ENCODE peak calls at places on chromosomes 13 and 19, in nine cellular contexts. One of them, this sample, is unnamed.

GRCh38 chr13:76016799-76017198 is 380.7 kb downstream of the LMO7 start:
- DNase-seq in mucosa of descending colon: no peak
- DNase-seq in fibroblast of mammary gland: peak
- DNase-seq in left lung: no peak
- DNase-seq in fibroblast of pulmonary artery: peak
- DNase-seq in transverse colon: peak
- DNase-seq in cardiac fibroblast: peak
- DNase-seq in AG09309: no peak
- DNase-seq in IMR-90: peak
- DNase-seq in this sample: peak

GRCh38 chr13:113876341-113877148 is 12.7 kb upstream of the GAS6 start:
- DNase-seq in mucosa of descending colon: no peak
- DNase-seq in fibroblast of mammary gland: no peak
- DNase-seq in left lung: no peak
- DNase-seq in fibroblast of pulmonary artery: no peak
- DNase-seq in transverse colon: no peak
- DNase-seq in cardiac fibroblast: no peak
- DNase-seq in AG09309: no peak
- DNase-seq in IMR-90: no peak
- DNase-seq in this sample: no peak

GRCh38 chr19:2733930-2734588 is 5.8 kb downstream of the SLC39A3 start:
- DNase-seq in mucosa of descending colon: no peak
- DNase-seq in fibroblast of mammary gland: peak
- DNase-seq in left lung: no peak
- DNase-seq in fibroblast of pulmonary artery: no peak
- DNase-seq in transverse colon: peak
- DNase-seq in cardiac fibroblast: no peak
- DNase-seq in AG09309: no peak
- DNase-seq in IMR-90: no peak
- DNase-seq in this sample: no peak

GRCh38 chr13:113650275-113650674 is 7.7 kb downstream of the ATP4B start:
- DNase-seq in mucosa of descending colon: peak
- DNase-seq in fibroblast of mammary gland: no peak
- DNase-seq in left lung: peak
- DNase-seq in fibroblast of pulmonary artery: no peak
- DNase-seq in transverse colon: peak
- DNase-seq in cardiac fibroblast: no peak
- DNase-seq in AG09309: no peak
- DNase-seq in IMR-90: no peak
- DNase-seq in this sample: no peak

GRCh38 chr13:66501187-66501586 is 728.9 kb downstream of the PCDH9 start:
- DNase-seq in mucosa of descending colon: no peak
- DNase-seq in fibroblast of mammary gland: peak
- DNase-seq in left lung: no peak
- DNase-seq in fibroblast of pulmonary artery: peak
- DNase-seq in transverse colon: no peak
- DNase-seq in cardiac fibroblast: peak
- DNase-seq in AG09309: no peak
- DNase-seq in IMR-90: peak
- DNase-seq in this sample: peak

GRCh38 chr19:44925114-44925891 is 10.9 kb downstream of the APOC1 start:
- DNase-seq in mucosa of descending colon: peak
- DNase-seq in fibroblast of mammary gland: peak
- DNase-seq in left lung: peak
- DNase-seq in fibroblast of pulmonary artery: peak
- DNase-seq in transverse colon: peak
- DNase-seq in cardiac fibroblast: peak
- DNase-seq in AG09309: peak
- DNase-seq in IMR-90: peak
- DNase-seq in this sample: peak

GRCh38 chr19:416416-416815 is 7.5 kb upstream of the C2CD4C start:
- DNase-seq in mucosa of descending colon: peak
- DNase-seq in fibroblast of mammary gland: no peak
- DNase-seq in left lung: no peak
- DNase-seq in fibroblast of pulmonary artery: no peak
- DNase-seq in transverse colon: no peak
- DNase-seq in cardiac fibroblast: no peak
- DNase-seq in AG09309: no peak
- DNase-seq in IMR-90: no peak
- DNase-seq in this sample: no peak

GRCh38 chr13:77386880-77387606 is 60.1 kb upstream of the MYCBP2 start:
- DNase-seq in mucosa of descending colon: no peak
- DNase-seq in fibroblast of mammary gland: peak
- DNase-seq in left lung: no peak
- DNase-seq in fibroblast of pulmonary artery: peak
- DNase-seq in transverse colon: no peak
- DNase-seq in cardiac fibroblast: peak
- DNase-seq in AG09309: peak
- DNase-seq in IMR-90: peak
- DNase-seq in this sample: peak

GRCh38 chr19:28563964-28564914 is 648.7 kb downstream of the UQCRFS1 start:
- DNase-seq in mucosa of descending colon: no peak
- DNase-seq in fibroblast of mammary gland: no peak
- DNase-seq in left lung: no peak
- DNase-seq in fibroblast of pulmonary artery: no peak
- DNase-seq in transverse colon: no peak
- DNase-seq in cardiac fibroblast: no peak
- DNase-seq in AG09309: no peak
- DNase-seq in IMR-90: no peak
- DNase-seq in this sample: no peak

GRCh38 chr13:23915308-23915707 is 18.0 kb upstream of the C1QTNF9B start:
- DNase-seq in mucosa of descending colon: no peak
- DNase-seq in fibroblast of mammary gland: no peak
- DNase-seq in left lung: no peak
- DNase-seq in fibroblast of pulmonary artery: no peak
- DNase-seq in transverse colon: no peak
- DNase-seq in cardiac fibroblast: no peak
- DNase-seq in AG09309: no peak
- DNase-seq in IMR-90: no peak
- DNase-seq in this sample: no peak

GRCh38 chr13:96243371-96243770 is 153.5 kb downstream of the HS6ST3 start:
- DNase-seq in mucosa of descending colon: no peak
- DNase-seq in fibroblast of mammary gland: no peak
- DNase-seq in left lung: no peak
- DNase-seq in fibroblast of pulmonary artery: no peak
- DNase-seq in transverse colon: no peak
- DNase-seq in cardiac fibroblast: no peak
- DNase-seq in AG09309: no peak
- DNase-seq in IMR-90: no peak
- DNase-seq in this sample: no peak

GRCh38 chr19:7509625-7510024 is 6.3 kb upstream of the ZNF358 start:
- DNase-seq in mucosa of descending colon: no peak
- DNase-seq in fibroblast of mammary gland: no peak
- DNase-seq in left lung: no peak
- DNase-seq in fibroblast of pulmonary artery: no peak
- DNase-seq in transverse colon: no peak
- DNase-seq in cardiac fibroblast: no peak
- DNase-seq in AG09309: no peak
- DNase-seq in IMR-90: no peak
- DNase-seq in this sample: no peak

GRCh38 chr19:56348289-56348877 is 33.7 kb upstream of the ZSCAN5A start:
- DNase-seq in mucosa of descending colon: no peak
- DNase-seq in fibroblast of mammary gland: peak
- DNase-seq in left lung: no peak
- DNase-seq in fibroblast of pulmonary artery: peak
- DNase-seq in transverse colon: no peak
- DNase-seq in cardiac fibroblast: peak
- DNase-seq in AG09309: no peak
- DNase-seq in IMR-90: no peak
- DNase-seq in this sample: no peak

GRCh38 chr19:32828643-32829344 is 40.8 kb downstream of the SLC7A9 start:
- DNase-seq in mucosa of descending colon: no peak
- DNase-seq in fibroblast of mammary gland: no peak
- DNase-seq in left lung: no peak
- DNase-seq in fibroblast of pulmonary artery: no peak
- DNase-seq in transverse colon: no peak
- DNase-seq in cardiac fibroblast: no peak
- DNase-seq in AG09309: no peak
- DNase-seq in IMR-90: no peak
- DNase-seq in this sample: no peak

GRCh38 chr13:64756621-64757020 is 2473.5 kb downstream of the PCDH9 start:
- DNase-seq in mucosa of descending colon: no peak
- DNase-seq in fibroblast of mammary gland: no peak
- DNase-seq in left lung: no peak
- DNase-seq in fibroblast of pulmonary artery: no peak
- DNase-seq in transverse colon: no peak
- DNase-seq in cardiac fibroblast: peak
- DNase-seq in AG09309: no peak
- DNase-seq in IMR-90: no peak
- DNase-seq in this sample: peak
- H3K4me3 ChIP-seq in mucosa of descending colon: no peak
- H3K4me3 ChIP-seq in fibroblast of mammary gland: no peak
- H3K4me3 ChIP-seq in left lung: no peak
- H3K4me3 ChIP-seq in fibroblast of pulmonary artery: no peak
- H3K4me3 ChIP-seq in transverse colon: no peak
- H3K4me3 ChIP-seq in cardiac fibroblast: no peak
- H3K4me3 ChIP-seq in AG09309: no peak
- H3K4me3 ChIP-seq in IMR-90: no peak
- H3K4me3 ChIP-seq in this sample: no peak

GRCh38 chr19:4446801-4447200 is 10.8 kb downstream of the UBXN6 start:
- DNase-seq in mucosa of descending colon: no peak
- DNase-seq in fibroblast of mammary gland: no peak
- DNase-seq in left lung: no peak
- DNase-seq in fibroblast of pulmonary artery: no peak
- DNase-seq in transverse colon: no peak
- DNase-seq in cardiac fibroblast: no peak
- DNase-seq in AG09309: no peak
- DNase-seq in IMR-90: no peak
- DNase-seq in this sample: no peak

GRCh38 chr19:4447327-4448146 is 10.1 kb downstream of the UBXN6 start:
- DNase-seq in mucosa of descending colon: no peak
- DNase-seq in fibroblast of mammary gland: no peak
- DNase-seq in left lung: no peak
- DNase-seq in fibroblast of pulmonary artery: no peak
- DNase-seq in transverse colon: no peak
- DNase-seq in cardiac fibroblast: no peak
- DNase-seq in AG09309: no peak
- DNase-seq in IMR-90: no peak
- DNase-seq in this sample: no peak

GRCh38 chr19:4448147-4448985 is 9.2 kb downstream of the UBXN6 start:
- DNase-seq in mucosa of descending colon: no peak
- DNase-seq in fibroblast of mammary gland: no peak
- DNase-seq in left lung: no peak
- DNase-seq in fibroblast of pulmonary artery: no peak
- DNase-seq in transverse colon: no peak
- DNase-seq in cardiac fibroblast: no peak
- DNase-seq in AG09309: no peak
- DNase-seq in IMR-90: no peak
- DNase-seq in this sample: no peak

GRCh38 chr19:4449826-4450075 is 7.8 kb downstream of the UBXN6 start:
- DNase-seq in mucosa of descending colon: no peak
- DNase-seq in fibroblast of mammary gland: no peak
- DNase-seq in left lung: no peak
- DNase-seq in fibroblast of pulmonary artery: no peak
- DNase-seq in transverse colon: no peak
- DNase-seq in cardiac fibroblast: no peak
- DNase-seq in AG09309: no peak
- DNase-seq in IMR-90: no peak
- DNase-seq in this sample: no peak

GRCh38 chr19:4449022-4449825 is 8.4 kb downstream of the UBXN6 start:
- DNase-seq in mucosa of descending colon: no peak
- DNase-seq in fibroblast of mammary gland: peak
- DNase-seq in left lung: no peak
- DNase-seq in fibroblast of pulmonary artery: no peak
- DNase-seq in transverse colon: no peak
- DNase-seq in cardiac fibroblast: no peak
- DNase-seq in AG09309: no peak
- DNase-seq in IMR-90: no peak
- DNase-seq in this sample: no peak
- TF ChIP-seq CTCF in mucosa of descending colon: no peak
- TF ChIP-seq CTCF in fibroblast of mammary gland: no peak
- TF ChIP-seq CTCF in left lung: no peak
- TF ChIP-seq CTCF in fibroblast of pulmonary artery: no peak
- TF ChIP-seq CTCF in transverse colon: no peak
- TF ChIP-seq CTCF in cardiac fibroblast: no peak
- TF ChIP-seq CTCF in AG09309: no peak
- TF ChIP-seq CTCF in IMR-90: no peak
- TF ChIP-seq CTCF in this sample: no peak

DNA sequence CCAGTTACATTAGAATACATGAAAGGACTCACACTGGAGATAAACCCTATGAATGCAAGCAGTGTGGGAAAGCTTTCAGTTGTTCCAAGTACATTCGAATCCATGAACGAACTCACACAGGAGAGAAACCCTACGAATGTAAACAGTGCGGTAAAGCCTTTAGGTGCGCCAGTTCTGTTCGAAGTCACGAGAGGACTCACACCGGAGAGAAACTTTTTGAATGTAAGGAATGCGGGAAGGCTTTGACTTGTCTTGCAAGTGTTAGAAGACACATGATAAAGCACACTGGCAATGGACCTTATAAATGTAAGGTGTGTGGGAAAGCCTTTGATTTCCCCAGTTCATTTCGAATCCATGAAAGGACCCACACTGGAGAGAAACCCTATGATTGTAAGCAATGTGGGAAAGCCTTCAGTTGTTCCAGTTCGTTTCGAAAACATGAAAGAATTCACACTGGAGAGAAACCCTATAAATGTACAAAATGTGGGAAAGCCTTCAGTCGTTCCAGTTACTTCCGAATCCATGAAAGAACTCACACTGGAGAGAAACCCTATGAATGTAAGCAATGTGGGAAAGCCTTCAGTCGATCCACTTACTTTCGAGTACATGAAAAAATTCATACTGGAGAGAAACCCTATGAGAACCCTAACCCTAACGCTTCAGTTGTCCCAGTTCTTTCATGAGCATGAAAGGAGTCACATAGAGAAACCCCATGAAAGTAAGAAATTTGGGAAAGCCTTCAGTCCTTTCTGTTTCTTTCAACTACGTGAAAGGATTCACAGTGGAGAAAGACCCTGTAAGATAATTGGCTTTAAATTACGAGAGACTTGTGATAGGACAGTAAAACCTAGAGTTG is 20.2 kb downstream of the ZNF627 start:
- DNase-seq in mucosa of descending colon: no peak
- DNase-seq in fibroblast of mammary gland: peak
- DNase-seq in left lung: no peak
- DNase-seq in fibroblast of pulmonary artery: no peak
- DNase-seq in transverse colon: no peak
- DNase-seq in cardiac fibroblast: peak
- DNase-seq in AG09309: no peak
- DNase-seq in IMR-90: no peak
- DNase-seq in this sample: peak
- H3K4me3 ChIP-seq in mucosa of descending colon: no peak
- H3K4me3 ChIP-seq in fibroblast of mammary gland: no peak
- H3K4me3 ChIP-seq in left lung: no peak
- H3K4me3 ChIP-seq in fibroblast of pulmonary artery: no peak
- H3K4me3 ChIP-seq in transverse colon: no peak
- H3K4me3 ChIP-seq in cardiac fibroblast: no peak
- H3K4me3 ChIP-seq in AG09309: no peak
- H3K4me3 ChIP-seq in IMR-90: no peak
- H3K4me3 ChIP-seq in this sample: no peak

GRCh38 chr19:9823816-9824215 is 3.9 kb upstream of the UBL5 start:
- DNase-seq in mucosa of descending colon: no peak
- DNase-seq in fibroblast of mammary gland: no peak
- DNase-seq in left lung: no peak
- DNase-seq in fibroblast of pulmonary artery: no peak
- DNase-seq in transverse colon: no peak
- DNase-seq in cardiac fibroblast: no peak
- DNase-seq in AG09309: no peak
- DNase-seq in IMR-90: no peak
- DNase-seq in this sample: no peak

GRCh38 chr19:9828551-9829063 is 889 bp downstream of the UBL5 start:
- DNase-seq in mucosa of descending colon: no peak
- DNase-seq in fibroblast of mammary gland: no peak
- DNase-seq in left lung: no peak
- DNase-seq in fibroblast of pulmonary artery: no peak
- DNase-seq in transverse colon: no peak
- DNase-seq in cardiac fibroblast: no peak
- DNase-seq in AG09309: no peak
- DNase-seq in IMR-90: no peak
- DNase-seq in this sample: no peak

GRCh38 chr19:9827325-9828238 is at the start of gene UBL5:
- DNase-seq in mucosa of descending colon: peak
- DNase-seq in fibroblast of mammary gland: peak
- DNase-seq in left lung: peak
- DNase-seq in fibroblast of pulmonary artery: peak
- DNase-seq in transverse colon: peak
- DNase-seq in cardiac fibroblast: peak
- DNase-seq in AG09309: peak
- DNase-seq in IMR-90: peak
- DNase-seq in this sample: peak
- TF ChIP-seq CTCF in mucosa of descending colon: no peak
- TF ChIP-seq CTCF in fibroblast of mammary gland: no peak
- TF ChIP-seq CTCF in left lung: no peak
- TF ChIP-seq CTCF in fibroblast of pulmonary artery: no peak
- TF ChIP-seq CTCF in transverse colon: no peak
- TF ChIP-seq CTCF in cardiac fibroblast: no peak
- TF ChIP-seq CTCF in AG09309: no peak
- TF ChIP-seq CTCF in IMR-90: no peak
- TF ChIP-seq CTCF in this sample: no peak